ENCODE peak calls at places on chromosomes 7 and 10, in six cellular contexts. One of them, this sample, is unnamed.
A peak's percentile ranks its signal among the peaks of the same experiment; 100 is the strongest.

GRCh38 chr10:29057712-29058426 is 231.0 kb upstream of the LYZL1 start:
- DNase-seq in lower lobe of right lung: no peak
- DNase-seq in stimulated activated CD4-positive, alpha-beta T cell treated with anti-CD3 and anti-CD28 coated beads, Interleukin-1b, Interleukin-23, amount 100 ng/mL, for 1 hour: no peak
- DNase-seq in GM03348: peak; percentile 21
- DNase-seq in smooth muscle cell of the brain vasculature: no peak
- DNase-seq in fibroblast of the conjunctiva: no peak
- DNase-seq in this sample: no peak

GRCh38 chr10:79299397-79300370 is 47.6 kb upstream of the PPIF start:
- DNase-seq in lower lobe of right lung: no peak
- DNase-seq in stimulated activated CD4-positive, alpha-beta T cell treated with anti-CD3 and anti-CD28 coated beads, Interleukin-1b, Interleukin-23, amount 100 ng/mL, for 1 hour: no peak
- DNase-seq in GM03348: peak; percentile 94
- DNase-seq in smooth muscle cell of the brain vasculature: peak; percentile 23
- DNase-seq in fibroblast of the conjunctiva: peak; percentile 72
- DNase-seq in this sample: no peak

GRCh38 chr10:126387041-126387908 is 1.0 kb downstream of the ADAM12 start:
- DNase-seq in lower lobe of right lung: peak; percentile 63
- DNase-seq in stimulated activated CD4-positive, alpha-beta T cell treated with anti-CD3 and anti-CD28 coated beads, Interleukin-1b, Interleukin-23, amount 100 ng/mL, for 1 hour: no peak
- DNase-seq in GM03348: peak; percentile 79
- DNase-seq in smooth muscle cell of the brain vasculature: no peak
- DNase-seq in fibroblast of the conjunctiva: no peak
- DNase-seq in this sample: no peak

GRCh38 chr10:51960494-51960895 is 261.1 kb upstream of the CSTF2T start:
- DNase-seq in lower lobe of right lung: no peak
- DNase-seq in stimulated activated CD4-positive, alpha-beta T cell treated with anti-CD3 and anti-CD28 coated beads, Interleukin-1b, Interleukin-23, amount 100 ng/mL, for 1 hour: no peak
- DNase-seq in GM03348: peak; percentile 65
- DNase-seq in smooth muscle cell of the brain vasculature: no peak
- DNase-seq in fibroblast of the conjunctiva: peak; percentile 47
- DNase-seq in this sample: no peak

GRCh38 chr7:1455241-1455939 is 3.9 kb downstream of the MICALL2 start:
- DNase-seq in lower lobe of right lung: peak; percentile 90
- DNase-seq in stimulated activated CD4-positive, alpha-beta T cell treated with anti-CD3 and anti-CD28 coated beads, Interleukin-1b, Interleukin-23, amount 100 ng/mL, for 1 hour: no peak
- DNase-seq in GM03348: no peak
- DNase-seq in smooth muscle cell of the brain vasculature: no peak
- DNase-seq in fibroblast of the conjunctiva: no peak
- DNase-seq in this sample: no peak

GRCh38 chr10:125208854-125209545 is 48.6 kb upstream of the CTBP2 start:
- DNase-seq in lower lobe of right lung: no peak
- DNase-seq in stimulated activated CD4-positive, alpha-beta T cell treated with anti-CD3 and anti-CD28 coated beads, Interleukin-1b, Interleukin-23, amount 100 ng/mL, for 1 hour: no peak
- DNase-seq in GM03348: peak; percentile 27
- DNase-seq in smooth muscle cell of the brain vasculature: no peak
- DNase-seq in fibroblast of the conjunctiva: no peak
- DNase-seq in this sample: no peak

GRCh38 chr10:121497513-121497912 is 100.7 kb downstream of the FGFR2 start:
- DNase-seq in lower lobe of right lung: no peak
- DNase-seq in stimulated activated CD4-positive, alpha-beta T cell treated with anti-CD3 and anti-CD28 coated beads, Interleukin-1b, Interleukin-23, amount 100 ng/mL, for 1 hour: no peak
- DNase-seq in GM03348: no peak
- DNase-seq in smooth muscle cell of the brain vasculature: no peak
- DNase-seq in fibroblast of the conjunctiva: no peak
- DNase-seq in this sample: no peak

GRCh38 chr7:6256709-6257535 is 15.5 kb downstream of the CYTH3 start:
- DNase-seq in lower lobe of right lung: peak; percentile 54
- DNase-seq in stimulated activated CD4-positive, alpha-beta T cell treated with anti-CD3 and anti-CD28 coated beads, Interleukin-1b, Interleukin-23, amount 100 ng/mL, for 1 hour: no peak
- DNase-seq in GM03348: peak; percentile 48
- DNase-seq in smooth muscle cell of the brain vasculature: no peak
- DNase-seq in fibroblast of the conjunctiva: no peak
- DNase-seq in this sample: peak; percentile 54

GRCh38 chr7:120138497-120138896 is 134.5 kb upstream of the KCND2 start:
- DNase-seq in lower lobe of right lung: no peak
- DNase-seq in stimulated activated CD4-positive, alpha-beta T cell treated with anti-CD3 and anti-CD28 coated beads, Interleukin-1b, Interleukin-23, amount 100 ng/mL, for 1 hour: no peak
- DNase-seq in GM03348: no peak
- DNase-seq in smooth muscle cell of the brain vasculature: no peak
- DNase-seq in fibroblast of the conjunctiva: no peak
- DNase-seq in this sample: no peak

GRCh38 chr7:139366400-139366799 is 6.7 kb downstream of the LUC7L2 start:
- DNase-seq in lower lobe of right lung: no peak
- DNase-seq in stimulated activated CD4-positive, alpha-beta T cell treated with anti-CD3 and anti-CD28 coated beads, Interleukin-1b, Interleukin-23, amount 100 ng/mL, for 1 hour: no peak
- DNase-seq in GM03348: no peak
- DNase-seq in smooth muscle cell of the brain vasculature: no peak
- DNase-seq in fibroblast of the conjunctiva: no peak
- DNase-seq in this sample: no peak